ENCODE peak calls at places on chromosomes 1 and 21, in ten cellular contexts. Q is prostate gland, F is sigmoid colon, S is IMR-90, Y is astrocyte, W is tibial artery, H is upper lobe of right lung, M is fibroblast of lung, B is brain microvascular endothelial cell, G is body of pancreas. A is an unnamed sample.

GRCh38 chr1:235343726-235344125 is 15.4 kb downstream of the GGPS1 start:
- DNase-seq in Q (no peak), F (no peak), S (no peak), Y (no peak), W (no peak), H (no peak), M (no peak), B (no peak), G (no peak), A (no peak)

GRCh38 chr1:226875641-226876295 is 5.4 kb downstream of the PSEN2 start:
- DNase-seq in Q (no peak), F (no peak), S (peak; percentile 51), Y (peak; percentile 47), W (no peak), H (peak; percentile 82), M (peak; percentile 63), B (peak; percentile 16), G (peak; percentile 82), A (peak; percentile 53)

GRCh38 chr1:235047331-235047871 is 81.2 kb downstream of the TOMM20 start:
- DNase-seq in Q (no peak), F (peak; percentile 72), S (no peak), Y (no peak), W (no peak), H (peak; percentile 39), M (no peak), B (no peak), G (no peak), A (peak; percentile 33)

GRCh38 chr1:10361515-10361914 is 37.3 kb upstream of the PGD start:
- DNase-seq in Q (no peak), F (no peak), S (no peak), Y (no peak), W (no peak), H (no peak), M (no peak), B (no peak), G (no peak), A (no peak)

GRCh38 chr1:210597555-210598134 is 268.9 kb downstream of the HHAT start:
- DNase-seq in Q (no peak), F (no peak), S (peak; percentile 96), Y (peak; percentile 97), W (no peak), H (no peak), M (peak; percentile 98), B (peak; percentile 89), G (no peak), A (peak; percentile 63)

GRCh38 chr1:17520041-17520440 is 19.5 kb upstream of the ARHGEF10L start:
- DNase-seq in Q (peak; percentile 90), F (no peak), S (no peak), Y (no peak), W (no peak), H (peak; percentile 67), M (no peak), B (no peak), G (peak; percentile 64), A (no peak)

GRCh38 chr1:145782166-145783099 is 41.5 kb downstream of the RNF115 start:
- DNase-seq in Q (no peak), F (no peak), S (peak; percentile 96), Y (peak; percentile 95), W (no peak), H (no peak), M (peak; percentile 96), B (peak; percentile 58), G (no peak), A (peak; percentile 94)

GRCh38 chr1:218374972-218375371 is 29.8 kb downstream of the TGFB2 start:
- DNase-seq in Q (no peak), F (no peak), S (peak; percentile 56), Y (peak; percentile 92), W (no peak), H (no peak), M (peak; percentile 94), B (peak; percentile 88), G (no peak), A (peak; percentile 77)

GRCh38 chr1:173406783-173407230 is 70.3 kb upstream of the PRDX6 start:
- DNase-seq in Q (no peak), F (no peak), S (no peak), Y (no peak), W (no peak), H (no peak), M (no peak), B (no peak), G (no peak), A (no peak)

GRCh38 chr1:191839891-191840290 is 318.4 kb upstream of the RGS18 start:
- DNase-seq in Q (no peak), F (no peak), S (peak; percentile 77), Y (peak; percentile 61), W (no peak), H (no peak), M (peak; percentile 67), B (peak; percentile 25), G (no peak), A (peak; percentile 51)

GRCh38 chr1:165854101-165854845 is 26.9 kb downstream of the UCK2 start:
- DNase-seq in Q (no peak), F (no peak), S (peak; percentile 95), Y (peak; percentile 97), W (no peak), H (no peak), M (peak; percentile 96), B (peak; percentile 96), G (no peak), A (peak; percentile 98)

GRCh38 chr21:40166291-40166843 is 299.1 kb downstream of the PCP4 start:
- DNase-seq in Q (no peak), F (no peak), S (no peak), Y (peak; percentile 62), W (no peak), H (no peak), M (peak; percentile 68), B (no peak), G (no peak), A (no peak)

GRCh38 chr1:216723274-216723780 is at the start of gene ESRRG:
- DNase-seq in Q (peak; percentile 71), F (no peak), S (peak; percentile 17), Y (peak; percentile 13), W (no peak), H (peak; percentile 70), M (peak; percentile 38), B (no peak), G (peak; percentile 79), A (peak; percentile 7)

GRCh38 chr21:42115136-42115683 is 44.1 kb downstream of the UMODL1 start:
- DNase-seq in Q (no peak), F (no peak), S (no peak), Y (no peak), W (no peak), H (no peak), M (no peak), B (no peak), G (no peak), A (no peak)
- H3K4me3 ChIP-seq in Q (no peak overlapping the region), F (no peak overlapping the region), S (no peak overlapping the region), Y (no peak overlapping the region), W (no peak overlapping the region), H (no peak overlapping the region), M (no peak overlapping the region), B (no peak overlapping the region), G (no peak overlapping the region), A (no peak overlapping the region)

GRCh38 chr1:8807004-8807403 is 10.4 kb downstream of the RERE start:
- DNase-seq in Q (no peak), F (no peak), S (no peak), Y (no peak), W (no peak), H (no peak), M (no peak), B (no peak), G (no peak), A (no peak)

GRCh38 chr1:8810987-8811386 is 6.5 kb downstream of the RERE start:
- DNase-seq in Q (no peak), F (no peak), S (no peak), Y (no peak), W (no peak), H (no peak), M (no peak), B (no peak), G (no peak), A (no peak)

GRCh38 chr1:8813016-8813763 is 4.2 kb downstream of the RERE start:
- DNase-seq in Q (no peak), F (no peak), S (peak; percentile 48), Y (peak; percentile 71), W (no peak), H (no peak), M (peak; percentile 76), B (no peak), G (no peak), A (peak; percentile 47)

GRCh38 chr1:8813991-8814390 is 3.4 kb downstream of the RERE start:
- DNase-seq in Q (no peak), F (no peak), S (peak; percentile 35), Y (no peak), W (no peak), H (no peak), M (peak; percentile 29), B (no peak), G (no peak), A (peak; percentile 30)

GRCh38 chr1:8809342-8809736 is 8.1 kb downstream of the RERE start:
- DNase-seq in Q (no peak), F (no peak), S (no peak), Y (no peak), W (no peak), H (no peak), M (no peak), B (no peak), G (no peak), A (peak; percentile 23)
- TF ChIP-seq CTCF in Q (no peak), F (no peak), S (no peak), Y (no peak), W (no peak), H (no peak), M (no peak), B (no peak), G (no peak), A (no peak)

GRCh38 chr21:33977721-33978369 is 62.2 kb upstream of the ATP5PO start:
- DNase-seq in Q (no peak), F (no peak), S (no peak), Y (no peak), W (no peak), H (no peak), M (no peak), B (no peak), G (no peak), A (no peak)

GRCh38 chr21:33974513-33975468 is 59.2 kb upstream of the ATP5PO start:
- DNase-seq in Q (no peak), F (no peak), S (no peak), Y (no peak), W (no peak), H (no peak), M (no peak), B (no peak), G (no peak), A (no peak)

GRCh38 chr21:33976082-33976979 is 60.7 kb upstream of the ATP5PO start:
- DNase-seq in Q (no peak), F (peak; percentile 72), S (peak; percentile 94), Y (peak; percentile 99), W (no peak), H (no peak), M (peak; percentile 99), B (peak; percentile 87), G (no peak), A (peak; percentile 92)

GRCh38 chr21:33976980-33977720 is 61.5 kb upstream of the ATP5PO start:
- DNase-seq in Q (no peak), F (no peak), S (no peak), Y (no peak), W (no peak), H (no peak), M (no peak), B (no peak), G (no peak), A (peak; percentile 30)

GRCh38 chr21:33975548-33976081 is 60.0 kb upstream of the ATP5PO start:
- DNase-seq in Q (no peak), F (no peak), S (peak; percentile 43), Y (peak; percentile 45), W (no peak), H (no peak), M (peak; percentile 67), B (peak; percentile 45), G (no peak), A (no peak)
- H3K4me3 ChIP-seq in Q (no peak overlapping the region), F (no peak overlapping the region), S (no peak overlapping the region), Y (peak overlapping the region; percentile 28), W (no peak overlapping the region), H (no peak overlapping the region), M (no peak overlapping the region), B (no peak overlapping the region), G (no peak overlapping the region), A (no peak overlapping the region)

GRCh38 chr21:36698160-36699025 is 522 bp upstream of the SIM2 start:
- DNase-seq in Q (no peak), F (no peak), S (peak; percentile 15), Y (no peak), W (no peak), H (peak; percentile 64), M (no peak), B (no peak), G (no peak), A (no peak)
- TF ChIP-seq CTCF in Q (peak; percentile 21), F (no peak), S (no peak), Y (no peak), W (no peak), H (no peak), M (no peak), B (no peak), G (no peak), A (no peak)